ENCODE peak calls at places on chromosomes 13 and 19, in eight cellular contexts. V is anterior cingulate cortex, N is hepatic stellate cell, X is LoVo, U is mesendoderm, Y is ovary, C is HFF-Myc, M is CMK. D is an unnamed sample.
A peak's percentile ranks its signal among the peaks of the same experiment; 100 is the strongest.

GRCh38 chr13:67023088-67023893 is 206.8 kb downstream of the PCDH9 start:
- DNase-seq in V (no peak), N (peak; percentile 16), X (no peak), U (peak; percentile 61), Y (no peak), C (peak; percentile 20), M (peak; percentile 27), D (peak; percentile 66)

GRCh38 chr19:7385062-7385461 is 36.3 kb downstream of the ARHGEF18 start:
- DNase-seq in V (no peak), N (no peak), X (no peak), U (no peak), Y (no peak), C (no peak), M (no peak), D (no peak)

GRCh38 chr19:48934837-48935236 is 1.3 kb downstream of the DHDH start:
- DNase-seq in V (no peak), N (no peak), X (no peak), U (peak; percentile 51), Y (no peak), C (no peak), M (no peak), D (no peak)

GRCh38 chr13:112869202-112870061 is 99.6 kb upstream of the MCF2L start:
- DNase-seq in V (no peak), N (no peak), X (no peak), U (no peak), Y (no peak), C (peak; percentile 15), M (no peak), D (no peak)

GRCh38 chr19:42351079-42351735 is 25.8 kb downstream of the MEGF8 start:
- DNase-seq in V (no peak), N (no peak), X (no peak), U (no peak), Y (no peak), C (no peak), M (no peak), D (no peak)

GRCh38 chr13:113918580-113918979 is 54.7 kb upstream of the GAS6 start:
- DNase-seq in V (no peak), N (no peak), X (no peak), U (no peak), Y (no peak), C (no peak), M (no peak), D (no peak)

GRCh38 chr19:5018224-5019015 is 49.5 kb downstream of the KDM4B start:
- DNase-seq in V (no peak), N (peak; percentile 70), X (no peak), U (no peak), Y (no peak), C (peak; percentile 52), M (no peak), D (no peak)

GRCh38 chr19:17294051-17294891 is 9.0 kb downstream of the ABHD8 start:
- DNase-seq in V (no peak), N (no peak), X (peak; percentile 14), U (peak; percentile 77), Y (no peak), C (no peak), M (no peak), D (no peak)

GRCh38 chr19:42465827-42466280 is 23.1 kb upstream of the CXCL17 start:
- DNase-seq in V (no peak), N (no peak), X (no peak), U (peak; percentile 35), Y (no peak), C (no peak), M (no peak), D (no peak)

GRCh38 chr19:18726846-18727245 is 43.4 kb downstream of the CRTC1 start:
- DNase-seq in V (no peak), N (no peak), X (no peak), U (no peak), Y (no peak), C (no peak), M (no peak), D (no peak)

GRCh38 chr13:57665471-57665870 is 33.9 kb downstream of the PCDH17 start:
- DNase-seq in V (no peak), N (no peak), X (no peak), U (no peak), Y (no peak), C (no peak), M (no peak), D (no peak)

GRCh38 chr19:35549174-35549788 is 3.9 kb downstream of the TMEM147 start:
- DNase-seq in V (no peak), N (peak; percentile 78), X (peak; percentile 67), U (peak; percentile 90), Y (peak; percentile 60), C (no peak), M (peak; percentile 61), D (peak; percentile 8)

GRCh38 chr19:29528350-29528945 is 2.7 kb downstream of the VSTM2B start:
- DNase-seq in V (peak; percentile 51), N (peak; percentile 86), X (no peak), U (peak; percentile 91), Y (peak; percentile 43), C (peak; percentile 9), M (no peak), D (no peak)

GRCh38 chr19:5123646-5124045 is 154.7 kb downstream of the KDM4B start:
- DNase-seq in V (no peak), N (no peak), X (no peak), U (peak; percentile 53), Y (no peak), C (no peak), M (no peak), D (no peak)

GRCh38 chr19:19619849-19620210 is 1.3 kb upstream of the PBX4 start:
- DNase-seq in V (no peak), N (no peak), X (no peak), U (no peak), Y (no peak), C (no peak), M (no peak), D (no peak)

GRCh38 chr19:16587031-16588023 is 15.1 kb upstream of the SLC35E1 start:
- DNase-seq in V (peak; percentile 47), N (peak; percentile 31), X (no peak), U (peak; percentile 45), Y (no peak), C (no peak), M (no peak), D (no peak)